ENCODE peak calls at places on chromosomes 1 and 21, in five cellular contexts. Y is transverse colon, E is lower leg skin, X is A549, B is suprapubic skin. R is an unnamed sample.

GRCh38 chr1:203569490-203570318 is 56.9 kb upstream of the ATP2B4 start:
- DNase-seq in Y (no peak), E (no peak), X (no peak), B (no peak), R (peak)

GRCh38 chr21:45030637-45031218 is 43.7 kb upstream of the ADARB1 start:
- DNase-seq in Y (no peak), E (peak), X (no peak), B (no peak), R (no peak)

GRCh38 chr21:35922618-35923017 is 137.7 kb downstream of the SETD4 start:
- DNase-seq in Y (no peak), E (no peak), X (no peak), B (no peak), R (no peak)

GRCh38 chr1:159877695-159878444 is 15.4 kb upstream of the VSIG8 start:
- DNase-seq in Y (no peak), E (no peak), X (no peak), B (no peak), R (no peak)

GRCh38 chr1:23035823-23036452 is 16.7 kb downstream of the KDM1A start:
- DNase-seq in Y (no peak), E (no peak), X (no peak), B (no peak), R (no peak)

GRCh38 chr1:67457247-67457646 is 27.0 kb upstream of the SERBP1 start:
- DNase-seq in Y (no peak), E (no peak), X (no peak), B (no peak), R (no peak)

GRCh38 chr1:226100436-226101347 is 38.2 kb downstream of the H3-3A start:
- DNase-seq in Y (peak), E (no peak), X (peak), B (no peak), R (no peak)

GRCh38 chr21:33478858-33479678 is 706 bp downstream of the TMEM50B start:
- DNase-seq in Y (peak), E (peak), X (peak), B (no peak), R (peak)

GRCh38 chr1:18602533-18603211 is 28.0 kb upstream of the PAX7 start:
- DNase-seq in Y (no peak), E (no peak), X (no peak), B (no peak), R (no peak)

GRCh38 chr1:54745274-54745673 is 19.0 kb downstream of the PARS2 start:
- DNase-seq in Y (no peak), E (peak), X (no peak), B (no peak), R (no peak)

GRCh38 chr1:41898191-41898713 is 20.5 kb downstream of the HIVEP3 start:
- DNase-seq in Y (peak), E (no peak), X (peak), B (no peak), R (no peak)

GRCh38 chr1:41892211-41892840 is 26.4 kb downstream of the HIVEP3 start:
- DNase-seq in Y (peak), E (no peak), X (no peak), B (no peak), R (no peak)

GRCh38 chr1:41894101-41894620 is 24.6 kb downstream of the HIVEP3 start:
- DNase-seq in Y (no peak), E (no peak), X (no peak), B (no peak), R (no peak)

GRCh38 chr1:41895552-41895951 is 23.2 kb downstream of the HIVEP3 start:
- DNase-seq in Y (no peak), E (no peak), X (peak), B (no peak), R (no peak)

DNA sequence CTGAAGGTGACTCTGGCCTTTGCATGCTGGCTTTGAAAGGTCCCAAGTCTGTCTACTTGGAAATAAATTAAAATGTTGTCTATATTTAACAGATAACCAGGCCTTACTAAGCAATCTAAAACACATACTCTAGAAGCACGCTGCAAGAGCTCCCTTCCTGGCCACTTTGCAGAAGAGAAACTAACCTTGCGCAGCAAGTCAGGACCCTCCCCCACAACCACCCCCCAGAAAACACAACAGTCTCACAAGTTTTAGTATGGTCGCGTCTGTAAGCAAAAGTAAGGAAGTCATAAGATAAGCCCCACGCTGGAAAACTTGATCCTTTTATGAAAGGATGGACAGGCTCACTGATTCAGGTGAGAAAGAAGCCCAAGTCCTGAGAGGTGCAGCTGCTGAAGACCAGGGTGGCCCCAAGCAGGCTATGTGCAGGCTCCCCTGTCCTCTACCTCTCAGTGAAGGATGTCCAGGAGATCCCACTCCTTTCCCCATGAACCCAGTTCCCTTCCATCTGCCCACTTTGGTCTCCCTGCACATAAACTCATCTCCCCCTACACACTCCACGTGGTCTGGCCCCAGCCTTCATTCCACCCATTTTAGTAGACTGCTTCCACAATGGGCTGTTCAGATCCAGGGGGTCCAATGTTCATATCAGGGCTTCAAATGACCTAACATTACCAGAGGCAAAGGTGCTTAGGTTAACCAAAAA is 23.8 kb downstream of the HIVEP3 start:
- DNase-seq in Y (no peak), E (no peak), X (no peak), B (no peak), R (no peak)
- TF ChIP-seq POLR2A in Y (no peak), E (no peak), X (no peak), B (no peak), R (no peak)

DNA sequence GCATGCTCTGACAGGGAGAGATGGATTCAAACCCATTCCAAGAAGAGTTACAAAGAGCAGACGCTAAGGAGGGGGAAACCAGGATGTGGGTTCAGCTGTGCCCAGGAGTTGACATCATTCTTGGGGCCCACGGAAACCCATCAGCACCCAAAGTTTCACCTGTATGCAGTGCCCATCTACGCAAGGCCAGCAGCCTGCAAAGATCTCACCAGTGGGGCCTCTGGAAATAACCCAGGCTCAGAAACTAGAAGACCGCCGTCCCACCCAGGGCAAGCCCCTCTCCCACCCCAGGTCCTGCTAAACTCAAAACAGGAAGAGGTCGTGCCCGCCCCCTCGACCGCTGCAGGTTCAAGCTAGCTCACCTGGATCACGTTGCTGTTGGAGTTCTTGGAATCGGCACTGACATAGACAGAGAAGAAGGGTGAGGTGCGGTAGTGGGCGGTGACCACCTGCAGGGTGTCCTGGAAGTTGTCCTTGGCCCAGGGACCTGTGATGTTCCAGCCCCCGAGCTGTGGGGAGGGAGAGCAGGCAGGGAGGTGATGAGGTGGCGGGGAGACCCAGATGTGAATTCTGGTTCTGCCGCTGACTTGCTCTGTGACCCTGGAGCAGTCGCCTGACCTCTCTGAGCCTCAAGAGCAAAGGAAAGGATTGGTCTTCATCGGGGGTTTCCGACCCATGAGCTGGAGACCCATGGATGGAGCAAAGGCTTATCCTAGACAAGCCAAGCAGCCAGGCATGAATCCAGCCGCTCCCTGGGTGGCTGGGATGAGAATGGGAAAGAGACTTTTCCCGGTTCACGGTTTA is 31.7 kb downstream of the ECE1 start:
- DNase-seq in Y (no peak), E (no peak), X (no peak), B (no peak), R (no peak)
- TF ChIP-seq POLR2A in Y (no peak), E (no peak), X (no peak), B (no peak), R (no peak)

DNA sequence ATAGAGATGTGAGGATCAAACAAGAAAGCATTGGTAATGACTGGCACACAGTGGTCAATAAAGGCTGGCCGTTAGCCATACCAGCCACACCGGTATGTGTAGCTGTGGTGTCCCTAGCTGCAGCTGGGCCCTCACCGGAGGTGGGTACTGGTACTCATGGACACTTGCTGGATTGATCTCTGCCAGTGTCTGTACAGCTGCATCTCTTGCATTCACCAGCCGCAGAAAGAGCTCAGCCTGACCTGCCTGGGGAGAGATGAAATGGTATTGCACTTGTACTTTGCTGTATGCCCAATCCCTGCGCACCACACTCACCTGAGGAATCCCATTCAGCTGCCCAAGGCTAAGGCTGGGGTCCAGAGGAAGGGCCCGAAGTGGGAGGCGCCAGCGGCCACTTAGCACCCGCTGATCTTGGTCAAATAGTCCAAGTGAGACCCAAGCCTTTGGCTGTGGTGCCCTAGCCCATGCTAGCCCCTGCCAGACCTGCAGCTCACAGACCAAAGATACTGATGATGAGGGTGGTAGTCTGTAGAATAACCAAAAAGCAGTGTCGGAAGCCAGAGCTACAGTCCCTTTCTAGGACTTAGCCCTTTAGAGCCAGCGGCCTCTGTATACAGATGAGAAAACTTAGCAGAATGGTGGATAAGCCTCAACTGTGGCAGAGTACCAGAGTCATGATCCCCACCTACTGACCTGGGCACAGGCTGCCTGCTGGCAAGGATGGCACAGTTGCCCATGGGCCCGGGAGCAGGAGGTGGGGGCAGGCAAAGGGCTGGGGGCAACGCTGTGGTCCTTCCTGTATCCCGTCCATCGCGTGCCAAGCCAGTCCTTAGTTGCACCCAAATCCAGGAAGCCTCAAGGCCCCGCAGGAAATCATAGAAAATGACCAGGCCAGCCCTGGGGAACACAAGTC is 3.0 kb downstream of the CCDC17 start:
- DNase-seq in Y (no peak), E (no peak), X (no peak), B (no peak), R (no peak)
- TF ChIP-seq POLR2A in Y (no peak), E (no peak), X (no peak), B (no peak), R (no peak)

DNA sequence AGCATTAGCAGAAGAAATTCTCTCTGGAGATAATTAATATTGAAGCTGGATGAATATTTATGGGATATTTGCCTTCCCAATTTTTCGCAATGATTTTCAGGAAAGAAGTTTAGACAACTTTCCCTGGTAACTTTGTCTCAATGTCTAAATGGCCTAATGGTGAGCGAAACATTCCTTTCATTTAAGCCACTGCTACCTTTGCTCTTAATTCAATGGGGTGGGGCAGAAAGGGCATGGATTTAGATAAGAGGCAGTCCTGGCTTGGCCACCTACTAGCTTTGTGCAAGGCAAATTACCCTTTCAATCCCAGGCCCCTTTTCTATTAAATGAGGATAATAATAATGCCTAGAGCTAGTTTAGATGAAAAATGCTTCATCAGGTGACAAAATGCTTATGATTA is 27.1 kb upstream of the LYST start:
- DNase-seq in Y (peak), E (no peak), X (no peak), B (no peak), R (no peak)
- TF ChIP-seq POLR2A in Y (no peak), E (no peak), X (no peak), B (no peak), R (no peak)

DNA sequence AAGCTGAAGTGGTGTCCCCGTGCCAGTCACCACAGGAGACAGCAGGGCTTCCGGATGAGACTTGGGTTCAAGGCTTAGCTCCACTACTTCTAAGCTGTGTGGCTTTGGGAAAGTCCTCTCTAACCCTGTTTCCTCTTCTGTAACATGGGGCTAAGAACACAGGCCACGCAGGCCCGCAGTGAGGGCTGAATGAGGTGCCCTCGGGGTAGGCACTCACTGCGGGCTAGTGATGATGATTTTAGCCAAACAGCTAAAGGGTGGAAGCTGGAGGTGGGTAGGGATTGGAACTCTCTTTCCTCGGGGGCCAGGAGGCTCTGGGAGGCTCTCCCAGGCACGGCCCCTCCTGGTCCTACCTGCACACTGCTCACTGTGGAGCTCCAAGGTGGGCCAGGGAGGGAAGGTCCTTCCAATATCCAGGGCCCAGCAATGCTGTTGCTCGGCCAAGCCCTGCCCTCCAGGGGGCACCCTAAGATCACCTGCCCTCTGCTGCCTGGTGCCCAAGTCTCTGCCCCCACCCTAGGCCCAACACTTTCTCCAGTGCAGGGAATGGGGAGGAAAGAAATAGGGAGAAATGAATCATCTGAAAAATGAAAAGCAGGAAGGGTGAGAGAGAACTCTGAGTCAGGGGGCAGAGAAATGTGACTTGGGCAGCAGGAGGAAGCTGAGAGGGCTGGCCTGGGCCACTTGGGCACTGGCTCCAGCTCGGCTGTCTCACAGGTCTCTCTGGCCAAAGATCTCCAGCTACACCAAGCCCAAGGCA is 19.2 kb upstream of the EVA1B start:
- DNase-seq in Y (peak), E (no peak), X (peak), B (no peak), R (peak)
- TF ChIP-seq POLR2A in Y (no peak), E (no peak), X (no peak), B (no peak), R (no peak)

GRCh38 chr1:201889092-201889968 is 632 bp downstream of the SHISA4 start:
- DNase-seq in Y (no peak), E (no peak), X (no peak), B (no peak), R (no peak)

GRCh38 chr1:201890223-201890622 is 1.5 kb downstream of the SHISA4 start:
- DNase-seq in Y (no peak), E (no peak), X (no peak), B (no peak), R (no peak)

GRCh38 chr1:201887116-201887866 is 1.4 kb upstream of the SHISA4 start:
- DNase-seq in Y (no peak), E (peak), X (no peak), B (no peak), R (no peak)

GRCh38 chr1:201886103-201886885 is 2.4 kb upstream of the SHISA4 start:
- DNase-seq in Y (no peak), E (peak), X (no peak), B (peak), R (no peak)

GRCh38 chr1:201888282-201889033 is at the start of gene SHISA4:
- DNase-seq in Y (peak), E (peak), X (peak), B (peak), R (peak)
- TF ChIP-seq POLR2A in Y (peak), E (no peak), X (peak), B (no peak), R (peak)

DNA sequence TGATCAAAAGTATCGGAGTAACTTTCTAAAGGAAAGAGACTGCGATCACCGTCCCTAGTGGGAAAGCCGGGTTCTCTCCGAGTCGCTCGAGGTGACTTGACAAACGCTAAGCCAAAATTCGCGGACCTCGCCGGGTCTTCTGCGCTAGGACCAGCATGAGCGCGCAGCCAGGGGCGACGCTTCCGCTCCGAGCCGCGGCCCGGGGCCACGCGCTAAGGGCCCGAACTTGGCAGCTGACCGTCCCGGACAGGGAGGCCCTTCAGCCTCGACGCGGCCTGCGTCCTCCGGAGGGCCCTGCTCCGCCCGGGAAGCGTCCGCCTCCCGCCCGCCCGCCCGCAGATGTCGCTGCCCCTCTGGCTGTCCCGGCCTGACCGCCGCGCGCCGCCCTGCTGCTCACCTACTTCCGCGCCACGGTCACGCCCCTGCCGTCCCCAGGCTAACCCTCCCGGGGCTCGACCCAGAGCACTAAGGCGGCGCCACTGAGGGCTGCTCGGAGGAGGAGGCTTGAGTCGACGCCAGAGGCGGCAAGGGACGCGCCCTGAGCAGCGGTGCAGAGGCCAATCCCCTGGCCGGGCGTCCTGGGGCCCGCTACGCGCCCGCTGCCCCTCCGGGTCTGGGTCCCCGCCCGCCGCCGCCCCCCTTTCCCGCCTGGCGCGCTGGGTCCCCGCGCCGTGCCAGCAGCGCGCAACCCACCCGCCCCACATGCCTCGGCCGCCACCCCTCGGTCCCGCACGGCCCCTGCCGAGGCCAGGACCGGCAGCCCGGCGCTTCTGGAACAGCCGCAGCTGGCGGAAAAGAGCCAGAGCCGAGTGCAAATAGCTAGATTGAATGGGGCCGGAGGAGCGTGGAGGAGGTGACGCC is 896 bp upstream of the DUSP10 start:
- DNase-seq in Y (peak), E (peak), X (peak), B (peak), R (peak)
- TF ChIP-seq POLR2A in Y (peak), E (no peak), X (peak), B (no peak), R (peak)

GRCh38 chr21:42041711-42042110 is 29.4 kb upstream of the UMODL1 start:
- DNase-seq in Y (no peak), E (no peak), X (no peak), B (no peak), R (no peak)

GRCh38 chr21:42039911-42040351 is 29.8 kb upstream of the ZBTB21 start:
- DNase-seq in Y (no peak), E (no peak), X (no peak), B (no peak), R (peak)

GRCh38 chr21:42039470-42039901 is 29.3 kb upstream of the ZBTB21 start:
- DNase-seq in Y (no peak), E (no peak), X (no peak), B (no peak), R (no peak)

GRCh38 chr21:42041246-42041645 is 29.9 kb upstream of the UMODL1 start:
- DNase-seq in Y (no peak), E (no peak), X (no peak), B (no peak), R (no peak)

GRCh38 chr21:42040411-42041180 is 30.4 kb upstream of the ZBTB21 start:
- DNase-seq in Y (no peak), E (no peak), X (peak), B (no peak), R (peak)
- TF ChIP-seq POLR2A in Y (no peak), E (no peak), X (no peak), B (no peak), R (no peak)

GRCh38 chr1:98210064-98210463 is 289.2 kb upstream of the DPYD start:
- DNase-seq in Y (no peak), E (no peak), X (peak), B (no peak), R (peak)
- TF ChIP-seq POLR2A in Y (no peak), E (no peak), X (no peak), B (no peak), R (no peak)

GRCh38 chr1:150551784-150552691 is 2.8 kb downstream of the ADAMTSL4 start:
- DNase-seq in Y (peak), E (peak), X (peak), B (peak), R (peak)
- TF ChIP-seq POLR2A in Y (no peak), E (no peak), X (no peak), B (peak), R (no peak)